ENCODE peak calls at places on chromosomes 7 and 10, in seven cellular contexts. B is cardiac muscle cell, R is fibroblast of the aortic adventitia, T is IMR-90, V is lung, M is heart left ventricle, H is brain microvascular endothelial cell. P is an unnamed sample.

GRCh38 chr10:116073025-116073424 is 200.0 kb downstream of the GFRA1 start:
- DNase-seq in B (no peak), R (no peak), T (no peak), V (no peak), M (no peak), H (no peak), P (no peak)

GRCh38 chr7:19482628-19483027 is 226.2 kb downstream of the POLR1F start:
- DNase-seq in B (no peak), R (no peak), T (no peak), V (no peak), M (no peak), H (no peak), P (no peak)

GRCh38 chr10:5971886-5972285 is 5.5 kb downstream of the IL15RA start:
- DNase-seq in B (peak), R (no peak), T (no peak), V (peak), M (no peak), H (no peak), P (no peak)

GRCh38 chr10:11011966-11012365 is 5.7 kb upstream of the CELF2 start:
- DNase-seq in B (no peak), R (no peak), T (no peak), V (no peak), M (no peak), H (no peak), P (no peak)

GRCh38 chr10:70135684-70136083 is 3.1 kb upstream of the AIFM2 start:
- DNase-seq in B (no peak), R (no peak), T (no peak), V (no peak), M (peak), H (no peak), P (no peak)

GRCh38 chr10:31187607-31188210 is 131.3 kb upstream of the ZEB1 start:
- DNase-seq in B (no peak), R (no peak), T (no peak), V (no peak), M (no peak), H (no peak), P (peak)

GRCh38 chr10:14413583-14413982 is 82.9 kb upstream of the FRMD4A start:
- DNase-seq in B (no peak), R (no peak), T (peak), V (no peak), M (no peak), H (no peak), P (no peak)

GRCh38 chr10:119370972-119371703 is 163.8 kb downstream of the GRK5 start:
- DNase-seq in B (peak), R (peak), T (peak), V (no peak), M (peak), H (peak), P (peak)

GRCh38 chr10:79211616-79212015 is 135.7 kb upstream of the PPIF start:
- DNase-seq in B (no peak), R (no peak), T (no peak), V (no peak), M (no peak), H (no peak), P (no peak)

GRCh38 chr7:19079066-19079465 is 38.4 kb downstream of the TWIST1 start:
- DNase-seq in B (peak), R (peak), T (peak), V (no peak), M (no peak), H (peak), P (no peak)

GRCh38 chr10:87761892-87762291 is 56.1 kb downstream of the ATAD1 start:
- DNase-seq in B (peak), R (peak), T (peak), V (no peak), M (no peak), H (peak), P (no peak)

GRCh38 chr7:31000161-31000693 is 36.5 kb downstream of the GHRHR start:
- DNase-seq in B (peak), R (no peak), T (no peak), V (no peak), M (no peak), H (no peak), P (no peak)

GRCh38 chr7:8184241-8184640 is 77.7 kb downstream of the ICA1 start:
- DNase-seq in B (no peak), R (no peak), T (no peak), V (no peak), M (no peak), H (no peak), P (no peak)

GRCh38 chr10:66827353-66827752 is 98.5 kb upstream of the LRRTM3 start:
- DNase-seq in B (peak), R (peak), T (peak), V (no peak), M (no peak), H (peak), P (no peak)

GRCh38 chr7:100563809-100564400 is 9.8 kb downstream of the SAP25 start:
- DNase-seq in B (peak), R (peak), T (peak), V (peak), M (peak), H (peak), P (peak)

GRCh38 chr7:44212581-44213184 is 11.9 kb downstream of the YKT6 start:
- DNase-seq in B (no peak), R (no peak), T (no peak), V (no peak), M (no peak), H (no peak), P (no peak)

GRCh38 chr7:158097106-158097505 is 490.5 kb downstream of the PTPRN2 start:
- DNase-seq in B (no peak), R (no peak), T (no peak), V (no peak), M (no peak), H (no peak), P (no peak)

GRCh38 chr7:131502810-131503545 is 53.5 kb downstream of the PODXL start:
- DNase-seq in B (peak), R (peak), T (peak), V (no peak), M (peak), H (peak), P (peak)

GRCh38 chr7:50613473-50613872 is 48.3 kb upstream of the DDC start:
- DNase-seq in B (no peak), R (no peak), T (no peak), V (no peak), M (no peak), H (no peak), P (no peak)

GRCh38 chr7:137880432-137880831 is 33.7 kb upstream of the DGKI start:
- DNase-seq in B (peak), R (peak), T (peak), V (no peak), M (no peak), H (peak), P (no peak)

GRCh38 chr10:26714816-26715487 is 17.5 kb downstream of the PDSS1 start:
- DNase-seq in B (no peak), R (no peak), T (no peak), V (no peak), M (no peak), H (no peak), P (no peak)

GRCh38 chr10:93034426-93034825 is 26.2 kb upstream of the CYP26C1 start:
- DNase-seq in B (peak), R (peak), T (no peak), V (no peak), M (no peak), H (no peak), P (no peak)

GRCh38 chr10:50260791-50261281 is 9.5 kb upstream of the ASAH2 start:
- DNase-seq in B (no peak), R (no peak), T (peak), V (no peak), M (no peak), H (no peak), P (no peak)

GRCh38 chr7:18896343-18896975 is 221.0 kb downstream of the TWIST1 start:
- DNase-seq in B (peak), R (no peak), T (peak), V (no peak), M (no peak), H (no peak), P (no peak)

GRCh38 chr7:27101906-27102577 is 441 bp downstream of the HOXA2 start:
- DNase-seq in B (no peak), R (no peak), T (peak), V (no peak), M (no peak), H (no peak), P (no peak)

GRCh38 chr7:110863258-110863657 is 227.7 kb upstream of the LRRN3 start:
- DNase-seq in B (no peak), R (no peak), T (no peak), V (no peak), M (no peak), H (no peak), P (no peak)

GRCh38 chr10:42933454-42934340 is 143.2 kb upstream of the RET start:
- DNase-seq in B (peak), R (peak), T (peak), V (peak), M (peak), H (no peak), P (peak)

GRCh38 chr7:2201128-2201527 is 31.6 kb downstream of the MAD1L1 start:
- DNase-seq in B (no peak), R (no peak), T (no peak), V (no peak), M (no peak), H (no peak), P (no peak)

GRCh38 chr10:118045154-118045841 is 1.4 kb downstream of the RAB11FIP2 start:
- DNase-seq in B (no peak), R (no peak), T (no peak), V (no peak), M (no peak), H (no peak), P (no peak)

GRCh38 chr7:91375378-91375777 is 111.1 kb downstream of the FZD1 start:
- DNase-seq in B (peak), R (no peak), T (no peak), V (no peak), M (no peak), H (no peak), P (no peak)

GRCh38 chr7:34060548-34060947 is 155.2 kb downstream of the BMPER start:
- DNase-seq in B (peak), R (peak), T (peak), V (no peak), M (no peak), H (peak), P (no peak)

GRCh38 chr7:29139191-29139590 is 7.1 kb downstream of the CPVL start:
- DNase-seq in B (peak), R (peak), T (no peak), V (no peak), M (no peak), H (peak), P (no peak)

GRCh38 chr7:20279979-20280378 is 50.7 kb upstream of the ITGB8 start:
- DNase-seq in B (no peak), R (no peak), T (no peak), V (no peak), M (no peak), H (no peak), P (no peak)

GRCh38 chr7:142855401-142855743 is 496 bp downstream of the EPHB6 start:
- DNase-seq in B (peak), R (no peak), T (no peak), V (no peak), M (no peak), H (no peak), P (no peak)

GRCh38 chr10:3976718-3977117 is 191.7 kb upstream of the KLF6 start:
- DNase-seq in B (no peak), R (no peak), T (no peak), V (no peak), M (no peak), H (no peak), P (no peak)

GRCh38 chr7:150903627-150904026 is 51.3 kb downstream of the AOC1 start:
- DNase-seq in B (no peak), R (peak), T (peak), V (peak), M (peak), H (no peak), P (peak)

GRCh38 chr10:23512355-23513058 is 73.6 kb downstream of the OTUD1 start:
- DNase-seq in B (peak), R (peak), T (peak), V (no peak), M (no peak), H (peak), P (no peak)

GRCh38 chr10:85790155-85790789 is 576.3 kb downstream of the GRID1 start:
- DNase-seq in B (no peak), R (no peak), T (no peak), V (no peak), M (no peak), H (no peak), P (no peak)

GRCh38 chr10:85794553-85794952 is 572.0 kb downstream of the GRID1 start:
- DNase-seq in B (no peak), R (no peak), T (no peak), V (no peak), M (no peak), H (no peak), P (no peak)

GRCh38 chr10:85792533-85792858 is 574.1 kb downstream of the GRID1 start:
- DNase-seq in B (no peak), R (no peak), T (no peak), V (no peak), M (no peak), H (no peak), P (no peak)

GRCh38 chr10:85789125-85789524 is 577.5 kb downstream of the GRID1 start:
- DNase-seq in B (no peak), R (no peak), T (no peak), V (no peak), M (no peak), H (no peak), P (no peak)

DNA sequence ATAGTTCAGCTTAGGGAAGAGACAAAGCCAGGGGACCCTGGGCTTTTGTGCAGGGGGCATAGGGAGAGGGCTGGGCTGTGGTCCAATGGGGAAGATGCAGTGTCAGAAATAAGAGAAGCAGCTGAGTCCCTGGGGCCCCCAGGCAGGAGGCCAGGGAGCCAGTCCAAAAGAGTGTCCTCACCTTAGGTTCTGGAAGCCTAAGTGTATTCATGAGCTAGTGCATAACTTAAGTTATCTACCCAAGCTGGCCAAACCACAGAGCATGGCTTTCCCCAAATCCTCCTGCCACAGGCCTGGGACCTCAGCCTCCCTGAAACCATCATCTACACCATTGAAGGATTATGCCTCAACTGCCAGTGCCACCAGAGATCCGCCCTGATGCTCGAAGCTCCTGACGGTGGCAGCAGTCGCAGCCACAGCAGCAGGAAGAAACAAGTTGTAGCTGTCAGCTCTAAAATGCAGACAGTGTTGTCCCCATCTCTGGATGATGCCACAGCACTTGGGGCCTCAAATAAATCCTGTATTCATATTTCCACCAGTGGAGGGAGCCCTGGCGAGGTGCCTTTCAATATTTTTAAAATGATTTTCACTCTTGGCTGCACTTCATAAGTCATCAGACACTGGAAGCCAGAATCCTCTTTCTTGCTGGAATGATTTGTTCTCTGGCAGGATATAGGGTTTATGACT is 574.6 kb downstream of the GRID1 start:
- DNase-seq in B (peak), R (no peak), T (no peak), V (no peak), M (no peak), H (peak), P (no peak)
- TF ChIP-seq CTCF in B (no peak), R (no peak), T (no peak), V (no peak), M (peak), H (no peak), P (no peak)

GRCh38 chr10:69125554-69125953 is 1.6 kb downstream of the VPS26A start:
- DNase-seq in B (no peak), R (no peak), T (no peak), V (no peak), M (no peak), H (no peak), P (no peak)

GRCh38 chr10:69124558-69125121 is 662 bp downstream of the VPS26A start:
- DNase-seq in B (peak), R (peak), T (peak), V (peak), M (peak), H (peak), P (peak)

GRCh38 chr10:69119896-69120295 is 4.1 kb upstream of the VPS26A start:
- DNase-seq in B (no peak), R (no peak), T (no peak), V (no peak), M (no peak), H (no peak), P (no peak)

GRCh38 chr10:69123306-69123746 is 652 bp upstream of the VPS26A start:
- DNase-seq in B (peak), R (peak), T (peak), V (no peak), M (no peak), H (peak), P (no peak)

DNA sequence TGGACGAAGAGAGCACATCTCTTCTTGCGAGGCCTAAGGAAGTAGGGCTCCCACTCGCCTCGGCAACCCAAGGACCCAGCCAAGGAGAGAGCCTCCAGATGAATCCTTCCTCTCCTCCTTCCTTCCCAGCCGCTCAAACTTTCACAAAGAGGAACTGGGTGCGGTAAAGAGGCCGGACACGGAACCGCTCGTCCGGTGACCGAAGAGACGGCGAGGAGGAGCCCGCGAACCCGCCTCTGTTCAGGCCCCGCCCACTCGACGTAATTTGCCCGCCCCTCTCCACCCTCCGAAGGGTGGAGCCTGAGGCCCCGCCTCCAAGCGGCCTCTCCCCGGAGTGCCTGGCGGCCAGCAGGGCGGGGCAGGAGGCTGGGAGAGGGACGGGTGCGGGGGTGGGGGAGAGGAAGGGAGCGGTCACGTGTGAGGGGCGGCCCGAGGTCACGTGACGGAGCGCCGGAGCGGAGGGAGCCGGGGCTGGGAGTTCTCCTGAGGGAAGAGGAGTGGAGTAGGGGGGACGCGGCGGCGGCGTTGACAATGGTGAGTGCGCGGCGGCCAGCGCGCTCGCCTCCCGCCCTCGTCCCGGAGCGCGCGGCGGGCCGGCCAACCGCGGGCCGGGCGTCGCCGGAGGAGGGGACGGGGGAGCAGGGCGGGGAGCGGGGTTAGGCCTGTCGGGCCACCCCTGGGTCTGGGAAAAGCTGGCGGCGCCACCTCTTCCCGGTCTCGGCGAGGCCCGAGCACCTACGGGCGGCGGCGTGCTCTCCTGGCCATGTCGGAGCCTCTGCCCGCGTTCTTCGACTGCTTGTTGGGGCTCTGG is at the start of gene VPS26A:
- DNase-seq in B (peak), R (peak), T (peak), V (peak), M (peak), H (peak), P (peak)
- TF ChIP-seq CTCF in B (no peak), R (peak), T (no peak), V (peak), M (peak), H (no peak), P (peak)

GRCh38 chr10:52778511-52779392 is 6.2 kb upstream of the MBL2 start:
- DNase-seq in B (peak), R (peak), T (peak), V (no peak), M (no peak), H (peak), P (no peak)
- TF ChIP-seq CTCF in B (peak), R (peak), T (peak), V (no peak), M (peak), H (peak), P (no peak)

DNA sequence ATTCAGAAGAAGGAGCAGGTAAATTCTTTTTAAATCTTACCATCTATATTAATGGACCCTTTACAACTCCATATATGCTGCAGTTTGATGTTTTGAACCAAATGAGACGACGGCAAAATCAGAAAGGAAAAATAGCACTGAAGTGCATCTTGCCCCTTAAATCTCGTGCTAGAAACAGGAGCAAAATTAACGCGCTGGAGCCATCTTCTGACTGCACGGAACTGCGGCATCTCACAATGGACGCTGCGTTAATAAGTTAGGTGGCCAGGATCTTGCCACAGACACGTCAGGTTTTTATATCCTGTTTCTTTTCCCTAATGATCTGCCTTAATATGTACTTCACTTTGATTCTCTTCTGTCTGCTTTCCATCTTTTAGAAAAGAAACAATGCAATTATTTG is 354.5 kb downstream of the TFEC start:
- DNase-seq in B (peak), R (peak), T (peak), V (no peak), M (no peak), H (peak), P (peak)
- TF ChIP-seq CTCF in B (peak), R (peak), T (peak), V (no peak), M (peak), H (peak), P (no peak)

P was measured in heart right ventricle.